ENCODE peak calls at places on chromosome 11, in four cellular contexts. W is progenitor cell of endocrine pancreas, G is GOT3, V is skeletal muscle cell. J is an unnamed sample.

GRCh38 chr11:110445428-110445827 is 15.7 kb downstream of the FDX1 start:
- DNase-seq in W (no peak), G (no peak), V (no peak), J (no peak)

GRCh38 chr11:43515090-43515489 is 156.4 kb downstream of the TTC17 start:
- DNase-seq in W (no peak), G (no peak), V (no peak), J (no peak)

GRCh38 chr11:113552271-113552670 is 77.1 kb upstream of the DRD2 start:
- DNase-seq in W (no peak), G (no peak), V (no peak), J (no peak)

GRCh38 chr11:33622806-33623205 is 77.8 kb downstream of the C11orf91 start:
- DNase-seq in W (no peak), G (no peak), V (no peak), J (no peak)

GRCh38 chr11:126139541-126140091 is 71.8 kb downstream of the RPUSD4 start:
- DNase-seq in W (no peak), G (no peak), V (peak), J (no peak)

GRCh38 chr11:77208535-77208934 is 80.5 kb downstream of the MYO7A start:
- DNase-seq in W (no peak), G (no peak), V (no peak), J (no peak)

GRCh38 chr11:109120341-109120740 is 301.6 kb upstream of the C11orf87 start:
- DNase-seq in W (no peak), G (no peak), V (no peak), J (no peak)

GRCh38 chr11:100445231-100445735 is 241.8 kb upstream of the ARHGAP42 start:
- DNase-seq in W (no peak), G (no peak), V (no peak), J (no peak)

GRCh38 chr11:44377121-44377520 is 67.2 kb upstream of the ALX4 start:
- DNase-seq in W (no peak), G (no peak), V (no peak), J (no peak)

GRCh38 chr11:100835854-100836253 is 148.8 kb downstream of the ARHGAP42 start:
- DNase-seq in W (no peak), G (no peak), V (no peak), J (no peak)

GRCh38 chr11:6523253-6523652 is 26.2 kb downstream of the DNHD1 start:
- DNase-seq in W (no peak), G (no peak), V (no peak), J (no peak)

GRCh38 chr11:75323609-75324008 is 27.9 kb downstream of the ARRB1 start:
- DNase-seq in W (no peak), G (no peak), V (no peak), J (no peak)

GRCh38 chr11:65108469-65109123 is 3.1 kb upstream of the TM7SF2 start:
- DNase-seq in W (no peak), G (no peak), V (no peak), J (no peak)

GRCh38 chr11:65778431-65778900 is 2.3 kb downstream of the AP5B1 start:
- DNase-seq in W (no peak), G (no peak), V (no peak), J (no peak)